ENCODE peak calls at places on chromosomes 6 and 20, in six cellular contexts. P, O, J, C, I and X are unnamed samples.

GRCh38 chr20:4730782-4731181 is 9.1 kb downstream of the PRND start:
- DNase-seq in P (peak), O (no peak), J (no peak), C (no peak), I (no peak), X (no peak)

GRCh38 chr6:104414723-104415122 is 445.0 kb downstream of the HACE1 start:
- DNase-seq in P (no peak), O (no peak), J (no peak), C (no peak), I (no peak), X (no peak)

GRCh38 chr6:121666809-121667208 is 231.4 kb downstream of the GJA1 start:
- DNase-seq in P (no peak), O (no peak), J (no peak), C (peak), I (no peak), X (peak)

GRCh38 chr20:32970973-32971300 is 33.3 kb downstream of the SUN5 start:
- DNase-seq in P (no peak), O (no peak), J (no peak), C (no peak), I (no peak), X (no peak)

GRCh38 chr6:128518531-128519131 is 1.8 kb downstream of the PTPRK start:
- DNase-seq in P (no peak), O (no peak), J (no peak), C (no peak), I (no peak), X (no peak)

GRCh38 chr20:63518946-63519764 is 1.4 kb upstream of the PPDPF start:
- DNase-seq in P (no peak), O (peak), J (no peak), C (no peak), I (no peak), X (no peak)

GRCh38 chr20:51651921-51652549 is 109.5 kb upstream of the NFATC2 start:
- DNase-seq in P (no peak), O (no peak), J (no peak), C (no peak), I (no peak), X (no peak)

GRCh38 chr20:19074828-19075516 is 137.5 kb upstream of the SLC24A3 start:
- DNase-seq in P (no peak), O (no peak), J (no peak), C (no peak), I (peak), X (no peak)

GRCh38 chr6:154457881-154458284 is 52.6 kb downstream of the CNKSR3 start:
- DNase-seq in P (no peak), O (no peak), J (peak), C (no peak), I (no peak), X (no peak)

GRCh38 chr6:104859225-104860146 is at the start of gene HACE1:
- DNase-seq in P (peak), O (peak), J (peak), C (peak), I (peak), X (peak)

GRCh38 chr6:14881399-14881798 is 364.5 kb upstream of the JARID2 start:
- DNase-seq in P (no peak), O (no peak), J (no peak), C (no peak), I (no peak), X (no peak)

GRCh38 chr6:125512621-125513020 is 210.9 kb upstream of the HDDC2 start:
- DNase-seq in P (peak), O (no peak), J (no peak), C (peak), I (no peak), X (peak)

GRCh38 chr6:16585805-16586204 is 175.5 kb downstream of the ATXN1 start:
- DNase-seq in P (no peak), O (no peak), J (no peak), C (no peak), I (peak), X (no peak)

GRCh38 chr20:41374568-41374920 is 7.9 kb upstream of the EMILIN3 start:
- DNase-seq in P (no peak), O (no peak), J (no peak), C (no peak), I (no peak), X (no peak)

GRCh38 chr6:67679566-67680296 is 955.4 kb upstream of the ADGRB3 start:
- DNase-seq in P (no peak), O (no peak), J (no peak), C (no peak), I (no peak), X (peak)

GRCh38 chr6:165983112-165984072 is 184.3 kb downstream of the TBXT start:
- DNase-seq in P (no peak), O (no peak), J (no peak), C (no peak), I (no peak), X (no peak)

GRCh38 chr6:131061771-131062160 is 1.3 kb downstream of the EPB41L2 start:
- DNase-seq in P (no peak), O (no peak), J (no peak), C (no peak), I (no peak), X (no peak)

GRCh38 chr6:151494235-151494950 is 576 bp downstream of the CCDC170 start:
- DNase-seq in P (peak), O (peak), J (peak), C (no peak), I (peak), X (no peak)

GRCh38 chr6:135088818-135089809 is 34.5 kb upstream of the HBS1L start:
- DNase-seq in P (peak), O (peak), J (no peak), C (peak), I (no peak), X (no peak)

GRCh38 chr6:142796571-142796970 is 148.4 kb downstream of the HIVEP2 start:
- DNase-seq in P (no peak), O (no peak), J (no peak), C (no peak), I (peak), X (no peak)

DNA sequence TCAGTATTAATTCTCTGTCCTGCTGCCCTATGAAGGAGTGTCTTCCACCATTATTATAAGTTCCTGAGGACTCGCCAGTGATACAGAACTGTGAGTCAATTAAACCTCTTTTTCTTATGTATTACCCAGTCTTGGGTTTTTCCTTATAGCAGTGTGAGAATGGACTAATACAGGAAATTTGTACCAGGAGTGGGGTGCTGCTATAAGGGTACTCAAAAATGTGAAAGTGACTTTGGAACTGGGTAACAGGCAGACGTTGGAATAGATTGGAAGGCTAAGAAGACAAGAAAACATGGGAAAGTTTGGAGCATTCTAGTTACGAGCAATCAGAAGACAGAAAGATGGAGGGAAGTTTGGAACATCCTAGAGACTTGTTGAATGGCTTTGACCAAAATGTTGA is 616.7 kb upstream of the EPHA7 start:
- DNase-seq in P (no peak), O (no peak), J (no peak), C (no peak), I (no peak), X (no peak)
- TF ChIP-seq CTCF in P (no peak), O (no peak), J (no peak), C (no peak), I (no peak), X (no peak)

GRCh38 chr6:43769526-43770416 is at the start of gene VEGFA:
- DNase-seq in P (peak), O (peak), J (peak), C (peak), I (peak), X (peak)

GRCh38 chr6:43771858-43772570 is 2.0 kb downstream of the VEGFA start:
- DNase-seq in P (peak), O (peak), J (peak), C (no peak), I (peak), X (no peak)

GRCh38 chr6:43772571-43773049 is 2.6 kb downstream of the VEGFA start:
- DNase-seq in P (peak), O (peak), J (peak), C (no peak), I (no peak), X (no peak)

GRCh38 chr6:43770417-43771209 is 602 bp downstream of the VEGFA start:
- DNase-seq in P (peak), O (peak), J (peak), C (no peak), I (peak), X (no peak)

GRCh38 chr6:43771210-43771857 is 1.3 kb downstream of the VEGFA start:
- DNase-seq in P (peak), O (peak), J (peak), C (no peak), I (peak), X (no peak)
- TF ChIP-seq POLR2AphosphoS5 in P (peak), O (peak), J (no peak), C (peak), I (no peak), X (no peak)

GRCh38 chr6:22024004-22024403 is 272.8 kb downstream of the PRL start:
- DNase-seq in P (no peak), O (peak), J (no peak), C (no peak), I (no peak), X (no peak)

GRCh38 chr6:22017272-22017671 is 279.6 kb downstream of the PRL start:
- DNase-seq in P (no peak), O (no peak), J (no peak), C (no peak), I (no peak), X (no peak)

GRCh38 chr6:22015944-22016343 is 280.9 kb downstream of the PRL start:
- DNase-seq in P (no peak), O (no peak), J (no peak), C (no peak), I (no peak), X (no peak)

GRCh38 chr6:22020299-22020998 is 276.4 kb downstream of the PRL start:
- DNase-seq in P (no peak), O (no peak), J (no peak), C (no peak), I (no peak), X (no peak)

GRCh38 chr6:22019877-22020276 is 277.0 kb downstream of the PRL start:
- DNase-seq in P (no peak), O (no peak), J (no peak), C (no peak), I (no peak), X (no peak)
- TF ChIP-seq CTCF in P (no peak), O (no peak), J (no peak), C (no peak), I (no peak), X (no peak)

GRCh38 chr6:167832497-167833395 is 6.0 kb downstream of the AFDN start:
- DNase-seq in P (no peak), O (no peak), J (no peak), C (no peak), I (no peak), X (no peak)
- TF ChIP-seq POLR2AphosphoS5 in P (no peak), O (no peak), J (no peak), C (no peak), I (no peak), X (no peak)

GRCh38 chr20:1423625-1424106 is 30.8 kb upstream of the FKBP1A start:
- DNase-seq in P (peak), O (no peak), J (peak), C (peak), I (peak), X (no peak)
- TF ChIP-seq CTCF in P (peak), O (no peak), J (no peak), C (no peak), I (no peak), X (peak)

DNA sequence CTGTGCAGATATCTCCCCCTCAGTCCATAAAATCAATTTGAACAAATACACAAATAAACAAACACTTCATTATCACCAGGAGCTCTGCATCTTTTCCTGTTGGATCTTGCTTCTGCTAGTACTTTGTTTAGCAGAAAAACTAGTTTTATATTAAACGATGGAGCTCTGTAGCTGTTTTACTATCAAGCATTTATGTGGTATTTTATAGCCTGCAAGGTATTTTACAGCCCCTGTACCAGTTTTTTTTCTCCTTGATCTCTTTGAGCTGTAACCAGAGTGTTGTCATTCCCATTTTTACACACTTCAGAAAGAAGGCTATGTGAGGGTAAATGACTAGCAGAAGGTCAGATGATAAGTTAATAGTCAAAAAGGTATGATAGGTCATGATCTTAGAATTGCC is 866.6 kb upstream of the MAP3K7 start:
- DNase-seq in P (no peak), O (no peak), J (no peak), C (no peak), I (no peak), X (no peak)
- TF ChIP-seq POLR2AphosphoS5 in P (no peak), O (no peak), J (no peak), C (no peak), I (no peak), X (no peak)

GRCh38 chr20:46709055-46709458 is 392 bp upstream of the SLC2A10 start:
- DNase-seq in P (no peak), O (no peak), J (peak), C (no peak), I (no peak), X (no peak)
- TF ChIP-seq CTCF in P (no peak), O (no peak), J (no peak), C (no peak), I (no peak), X (no peak)

DNA sequence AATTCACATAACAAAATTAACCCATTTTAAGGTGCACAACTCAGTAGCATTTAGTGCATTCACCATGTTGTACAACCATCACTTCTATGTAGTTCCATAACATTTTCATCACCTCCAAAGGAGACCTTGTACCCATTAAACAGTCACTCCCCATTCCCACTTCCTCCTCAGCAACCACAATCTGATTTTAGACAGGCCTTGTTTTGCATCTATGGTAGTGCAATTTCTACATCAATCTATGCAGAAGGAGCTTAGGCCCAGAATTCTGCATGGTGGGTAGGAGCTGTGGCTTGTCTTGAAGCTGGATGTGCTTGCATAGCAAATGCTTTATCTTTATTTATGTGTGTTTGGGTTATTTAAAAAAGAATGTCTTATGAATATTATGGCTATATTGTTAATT is 13.5 kb upstream of the HLA-DQA1 start:
- DNase-seq in P (no peak), O (no peak), J (no peak), C (no peak), I (no peak), X (no peak)
- TF ChIP-seq POLR2AphosphoS5 in P (no peak), O (no peak), J (no peak), C (no peak), I (no peak), X (no peak)